ENCODE peak calls at places on chromosome 1, in ten cellular contexts. C is uterus, Z is spleen, F is testis, X is prostate gland, I is ovary, D is endothelial cell of umbilical vein, G is suprapubic skin, P is heart left ventricle, M is right lobe of liver. B is an unnamed sample.

GRCh38 chr1:169829671-169830070 is 35.0 kb upstream of the METTL18 start:
- DNase-seq in D (no peak), M (no peak), G (no peak), I (no peak), X (no peak), C (no peak), F (no peak), P (no peak), Z (no peak), B (no peak)

GRCh38 chr1:4276238-4276637 is 376.2 kb upstream of the C1orf174 start:
- DNase-seq in Z (no peak), I (no peak), X (no peak), M (no peak), D (no peak), C (no peak), F (no peak), G (no peak), P (no peak), B (no peak)

GRCh38 chr1:245091818-245092637 is 62.8 kb upstream of the KIF26B start:
- DNase-seq in D (peak; percentile 99), P (no peak), F (no peak), M (no peak), Z (peak; percentile 78), C (peak; percentile 54), G (peak; percentile 74), X (no peak), I (no peak), B (no peak)

GRCh38 chr1:181100015-181100905 is 11.8 kb downstream of the IER5 start:
- DNase-seq in C (no peak), P (no peak), Z (no peak), X (no peak), F (no peak), G (no peak), D (no peak), M (no peak), I (no peak), B (no peak)

GRCh38 chr1:25898223-25899015 is 7.8 kb downstream of the STMN1 start:
- DNase-seq in C (no peak), I (no peak), P (no peak), D (no peak), G (no peak), Z (no peak), X (no peak), F (no peak), M (no peak), B (no peak)

GRCh38 chr1:91854852-91855251 is 31.1 kb downstream of the TGFBR3 start:
- DNase-seq in G (no peak), P (no peak), C (no peak), I (no peak), X (no peak), F (no peak), D (no peak), Z (no peak), M (no peak), B (no peak)

GRCh38 chr1:14184346-14184963 is 414.0 kb upstream of the KAZN start:
- DNase-seq in F (peak; percentile 42), M (no peak), D (no peak), X (peak; percentile 24), P (peak; percentile 26), C (no peak), Z (no peak), G (no peak), I (no peak), B (no peak)

GRCh38 chr1:162977944-162978568 is 91.1 kb upstream of the RGS4 start:
- DNase-seq in Z (no peak), M (no peak), C (no peak), I (no peak), F (peak; percentile 15), P (no peak), D (no peak), G (no peak), X (no peak), B (no peak)

DNA sequence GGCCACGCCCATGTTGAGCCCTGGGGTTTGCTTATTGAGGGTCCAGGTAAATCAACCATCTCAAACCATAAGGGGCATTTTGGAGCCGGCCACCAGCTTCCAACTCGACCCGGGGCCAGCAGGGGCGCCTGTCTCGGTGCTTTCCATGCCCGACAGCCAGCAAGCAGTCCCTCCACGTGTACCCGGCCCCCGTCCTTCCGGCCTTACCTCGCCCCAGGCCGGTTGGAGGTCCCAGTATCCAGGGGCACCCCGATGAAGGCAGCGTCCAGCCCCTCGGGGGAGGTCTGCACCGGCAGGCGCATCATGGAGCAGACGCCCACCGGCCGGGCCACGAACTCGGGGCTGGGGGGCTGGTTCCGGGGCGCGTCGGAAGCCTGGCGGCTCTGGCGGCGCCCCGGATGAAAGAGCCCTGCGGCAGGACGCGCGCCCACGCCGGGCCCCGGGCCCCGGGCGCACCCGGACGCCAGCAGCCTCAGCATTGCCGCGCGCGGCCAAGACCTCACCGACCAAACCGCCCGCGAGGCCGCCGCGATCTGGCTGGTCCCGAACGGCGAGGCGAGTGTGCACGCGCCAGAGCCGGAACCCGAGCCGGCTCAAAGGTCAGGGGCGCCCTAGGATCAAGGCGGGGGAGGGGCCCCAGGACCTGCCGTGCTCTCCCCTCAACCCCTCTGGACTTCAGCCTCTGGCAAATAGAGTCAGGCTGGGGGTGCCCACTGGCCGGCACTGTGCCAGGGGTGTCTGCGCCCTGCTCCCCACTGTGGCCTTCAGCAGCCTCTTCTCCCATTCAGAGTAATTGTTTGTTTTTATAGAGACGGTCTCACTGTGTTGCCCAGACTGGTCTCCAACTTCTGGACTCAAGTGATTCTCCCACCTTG is at the start of gene AGMAT:
- DNase-seq in X (no peak), M (peak; percentile 85), G (no peak), P (peak; percentile 33), I (no peak), C (no peak), Z (peak; percentile 90), F (peak; percentile 45), D (peak; percentile 16), B (no peak)
- TF ChIP-seq POLR2A in X (no peak), M (peak; percentile 78), G (no peak), P (no peak), I (no peak), C (no peak), Z (no peak), F (no peak), D (no peak), B (no peak)

GRCh38 chr1:29125237-29125641 is 1.5 kb upstream of the TMEM200B start:
- DNase-seq in M (no peak), I (no peak), Z (no peak), P (no peak), D (no peak), X (no peak), F (no peak), G (peak; percentile 72), C (no peak), B (no peak)

GRCh38 chr1:29122987-29123870 is 474 bp downstream of the TMEM200B start:
- DNase-seq in P (peak; percentile 32), M (peak; percentile 54), I (peak; percentile 64), Z (no peak), D (no peak), F (peak; percentile 37), X (no peak), G (peak; percentile 71), C (peak; percentile 51), B (no peak)

GRCh38 chr1:29124366-29125236 is 898 bp upstream of the TMEM200B start:
- DNase-seq in M (peak; percentile 78), D (peak; percentile 72), C (peak; percentile 90), G (peak; percentile 92), Z (peak; percentile 86), F (peak; percentile 88), I (peak; percentile 95), P (peak; percentile 88), X (no peak), B (no peak)

GRCh38 chr1:29122662-29122986 is 1.1 kb downstream of the TMEM200B start:
- DNase-seq in F (peak; percentile 39), M (peak; percentile 55), G (peak; percentile 90), Z (no peak), C (peak; percentile 77), I (peak; percentile 76), D (peak; percentile 19), P (peak; percentile 71), X (no peak), B (no peak)

DNA sequence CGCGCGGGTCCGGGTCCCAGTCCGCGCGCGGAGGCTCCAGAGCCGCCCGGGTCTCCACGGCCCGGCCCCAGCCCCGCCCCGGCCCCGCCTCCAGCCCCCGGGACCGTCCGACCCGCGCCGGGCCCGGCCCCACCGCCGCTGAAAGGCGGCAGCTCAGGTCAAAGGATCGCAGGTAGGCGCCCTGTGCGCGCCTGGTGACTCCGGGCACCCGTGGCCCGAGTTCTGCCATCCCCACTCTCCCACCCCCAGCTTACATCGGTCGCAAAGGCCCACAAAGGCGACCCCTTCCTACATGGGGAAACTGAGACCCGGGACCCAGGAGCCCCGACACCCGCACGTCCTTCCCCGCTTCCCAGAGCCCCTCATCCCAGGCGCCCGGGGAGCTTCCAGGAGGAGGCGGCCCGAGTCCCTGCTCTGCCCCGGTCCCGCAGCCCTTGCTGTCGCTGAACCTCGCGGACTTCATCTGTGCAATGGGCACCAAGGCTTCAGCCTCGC is at the start of gene TMEM200B:
- DNase-seq in Z (no peak), C (peak; percentile 59), X (no peak), F (peak; percentile 54), M (peak; percentile 62), G (no peak), I (peak; percentile 69), P (peak; percentile 45), D (no peak), B (no peak)
- H3K27me3 ChIP-seq in Z (peaks cover 44% of the 10 kb centered on the region), C (no peaks in the 10 kb centered on the region), X (no peaks in the 10 kb centered on the region), F (no peaks in the 10 kb centered on the region), M (no peaks in the 10 kb centered on the region), G (peaks cover 19% of the 10 kb centered on the region), I (no peaks in the 10 kb centered on the region), P (peaks cover 57% of the 10 kb centered on the region), D (peaks cover 14% of the 10 kb centered on the region), B (no peaks in the 10 kb centered on the region)

GRCh38 chr1:107272321-107272720 is 131.5 kb downstream of the NTNG1 start:
- DNase-seq in G (no peak), I (no peak), D (no peak), M (no peak), F (no peak), Z (no peak), P (no peak), C (no peak), X (no peak), B (no peak)

GRCh38 chr1:107273515-107273914 is 132.7 kb downstream of the NTNG1 start:
- DNase-seq in G (no peak), M (no peak), I (no peak), F (no peak), P (no peak), Z (no peak), D (no peak), C (no peak), X (no peak), B (no peak)

GRCh38 chr1:107276247-107276646 is 135.4 kb downstream of the NTNG1 start:
- DNase-seq in Z (no peak), M (no peak), G (no peak), P (no peak), F (no peak), X (no peak), D (no peak), I (no peak), C (no peak), B (no peak)

GRCh38 chr1:107274227-107274626 is 133.4 kb downstream of the NTNG1 start:
- DNase-seq in Z (no peak), F (no peak), X (no peak), I (no peak), G (no peak), C (no peak), D (no peak), M (no peak), P (no peak), B (no peak)

GRCh38 chr1:107277022-107277421 is 136.2 kb downstream of the NTNG1 start:
- DNase-seq in G (no peak), F (peak; percentile 51), P (peak; percentile 18), Z (no peak), C (peak; percentile 23), M (no peak), I (no peak), X (peak; percentile 5), D (peak; percentile 21), B (no peak)
- TF ChIP-seq CTCF in G (no peak), F (no peak), P (no peak), Z (peak; percentile 14), C (peak; percentile 26), M (peak; percentile 35), I (no peak), X (no peak), D (peak; percentile 28), B (no peak)

DNA sequence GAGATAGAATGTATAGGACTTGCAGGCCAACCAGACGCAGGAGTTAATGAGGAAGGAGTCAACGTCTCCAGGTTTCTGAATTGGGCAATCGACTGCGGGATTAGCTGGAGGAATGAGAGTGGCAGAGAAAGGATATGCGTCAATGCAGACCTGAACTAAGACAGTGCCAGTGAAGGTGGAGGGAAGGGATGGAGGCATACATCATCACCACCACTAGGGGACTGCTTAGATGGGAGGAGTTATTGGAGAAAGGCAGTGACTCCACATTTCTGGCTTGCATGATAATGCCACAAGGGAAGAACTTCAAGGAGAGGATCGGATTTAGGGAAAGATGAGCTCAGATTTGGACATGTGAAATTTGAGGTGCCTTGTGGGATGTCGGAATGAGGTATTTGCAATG is 17.4 kb downstream of the VASH2 start:
- DNase-seq in X (no peak), Z (no peak), I (no peak), C (no peak), D (no peak), G (no peak), P (no peak), F (no peak), M (no peak), B (no peak)
- TF ChIP-seq POLR2A in X (no peak), Z (no peak), I (no peak), C (no peak), D (no peak), G (no peak), P (no peak), F (no peak), M (no peak), B (no peak)